ENCODE peak calls at places on chromosome 15, in five cellular contexts. S is cardiac muscle cell, Y is neural crest cell, R is mesothelial cell of epicardium, C is HFF-Myc. A is an unnamed sample.

GRCh38 chr15:38894260-38894948 is 329.8 kb upstream of the RASGRP1 start:
- DNase-seq in Y (no peak), C (peak), S (peak), R (no peak), A (no peak)

GRCh38 chr15:61556037-61556648 is 327.0 kb upstream of the RORA start:
- DNase-seq in Y (no peak), S (peak), C (no peak), R (no peak), A (no peak)

GRCh38 chr15:72288291-72288690 is 15.9 kb upstream of the PARP6 start:
- DNase-seq in Y (no peak), S (no peak), C (no peak), R (no peak), A (no peak)

GRCh38 chr15:40130118-40130517 is 21.4 kb upstream of the BMF start:
- DNase-seq in Y (no peak), S (no peak), C (no peak), R (no peak), A (no peak)

GRCh38 chr15:44296625-44297524 is 8.4 kb downstream of the GOLM2 start:
- DNase-seq in S (peak), C (no peak), R (no peak), Y (no peak), A (no peak)

GRCh38 chr15:46315540-46315939 is 680.7 kb downstream of the SQOR start:
- DNase-seq in Y (no peak), R (no peak), S (no peak), C (no peak), A (no peak)

GRCh38 chr15:60444289-60444912 is 34.5 kb downstream of the ICE2 start:
- DNase-seq in S (peak), Y (no peak), R (no peak), C (no peak), A (no peak)

GRCh38 chr15:31098953-31099740 is 2.4 kb downstream of the TRPM1 start:
- DNase-seq in C (no peak), R (no peak), S (no peak), Y (no peak), A (no peak)

GRCh38 chr15:68228971-68229385 is 550 bp downstream of the CLN6 start:
- DNase-seq in R (no peak), S (no peak), C (no peak), Y (no peak), A (no peak)

GRCh38 chr15:51870774-51871173 is 41.3 kb downstream of the TMOD3 start:
- DNase-seq in S (no peak), C (no peak), R (no peak), Y (no peak), A (no peak)

GRCh38 chr15:93587046-93587445 is 498.0 kb upstream of the RGMA start:
- DNase-seq in R (no peak), S (no peak), C (no peak), Y (no peak), A (no peak)

GRCh38 chr15:60184579-60184978 is 180.5 kb downstream of the FOXB1 start:
- DNase-seq in C (no peak), S (no peak), Y (no peak), R (no peak), A (no peak)

GRCh38 chr15:29805043-29805707 is 17.1 kb downstream of the TJP1 start:
- DNase-seq in S (peak), Y (no peak), C (no peak), R (no peak), A (no peak)

GRCh38 chr15:66750609-66751008 is 48.6 kb downstream of the SMAD6 start:
- DNase-seq in R (no peak), Y (no peak), S (no peak), C (no peak), A (no peak)

GRCh38 chr15:68054658-68055223 is 626 bp downstream of the PIAS1 start:
- DNase-seq in S (peak), Y (peak), C (no peak), R (peak), A (peak)

GRCh38 chr15:22915866-22916515 is 64.2 kb downstream of the CYFIP1 start:
- DNase-seq in S (no peak), R (no peak), C (no peak), Y (no peak), A (no peak)

GRCh38 chr15:25947336-25948080 is 84.4 kb upstream of the ATP10A start:
- DNase-seq in C (no peak), Y (peak), R (no peak), S (no peak), A (no peak)

GRCh38 chr15:38651328-38652038 is 86.9 kb upstream of the RASGRP1 start:
- DNase-seq in R (no peak), S (no peak), Y (no peak), C (no peak), A (no peak)

GRCh38 chr15:38002883-38003477 is 68.5 kb downstream of the TMCO5A start:
- DNase-seq in C (peak), Y (peak), S (peak), R (no peak), A (no peak)

GRCh38 chr15:68578175-68578959 is 426 bp upstream of the CORO2B start:
- DNase-seq in Y (peak), S (peak), C (no peak), R (peak), A (peak)

GRCh38 chr15:55344206-55344605 is 25.2 kb downstream of the PIGB start:
- DNase-seq in R (no peak), C (no peak), S (peak), Y (no peak), A (no peak)

GRCh38 chr15:66389859-66390382 is 3.2 kb downstream of the MAP2K1 start:
- DNase-seq in Y (no peak), R (no peak), S (no peak), C (no peak), A (no peak)

GRCh38 chr15:82043130-82043673 is 2.6 kb downstream of the MEX3B start:
- DNase-seq in Y (no peak), R (no peak), S (no peak), C (no peak), A (no peak)

GRCh38 chr15:84702961-84703482 is 12.9 kb downstream of the SEC11A start:
- DNase-seq in Y (no peak), C (no peak), S (peak), R (no peak), A (no peak)

GRCh38 chr15:69217381-69217780 is 56.9 kb downstream of the GLCE start:
- DNase-seq in S (no peak), C (no peak), Y (no peak), R (no peak), A (no peak)

GRCh38 chr15:22954798-22955543 is 25.2 kb downstream of the CYFIP1 start:
- DNase-seq in C (no peak), Y (no peak), S (no peak), R (no peak), A (no peak)

GRCh38 chr15:70589221-70589620 is 174.1 kb downstream of the UACA start:
- DNase-seq in Y (no peak), R (no peak), C (no peak), S (peak), A (no peak)

GRCh38 chr15:73894133-73894814 is 20.9 kb downstream of the TBC1D21 start:
- DNase-seq in C (no peak), S (no peak), R (no peak), Y (no peak), A (no peak)

GRCh38 chr15:67110400-67110799 is 45.0 kb downstream of the SMAD3 start:
- DNase-seq in Y (no peak), R (no peak), S (no peak), C (no peak), A (no peak)

GRCh38 chr15:39594056-39594763 is 13.3 kb downstream of the THBS1 start:
- DNase-seq in S (peak), R (no peak), C (no peak), Y (no peak), A (no peak)

GRCh38 chr15:101045835-101046691 is 126.9 kb downstream of the LRRK1 start:
- DNase-seq in R (peak), S (no peak), Y (no peak), C (no peak), A (peak)

GRCh38 chr15:39465843-39466242 is 115.0 kb upstream of the THBS1 start:
- DNase-seq in S (no peak), Y (no peak), C (peak), R (no peak), A (no peak)

GRCh38 chr15:60916032-60916673 is 312.9 kb downstream of the RORA start:
- DNase-seq in S (no peak), Y (no peak), R (no peak), C (no peak), A (no peak)

GRCh38 chr15:60494108-60494507 is 15.2 kb upstream of the ICE2 start:
- DNase-seq in Y (no peak), C (no peak), S (no peak), R (no peak), A (no peak)

GRCh38 chr15:90095521-90095959 is 6.7 kb downstream of the IDH2 start:
- DNase-seq in S (no peak), Y (no peak), C (no peak), R (no peak), A (no peak)

GRCh38 chr15:66835558-66835878 is 133.5 kb downstream of the SMAD6 start:
- DNase-seq in Y (no peak), R (no peak), C (no peak), S (peak), A (no peak)

GRCh38 chr15:100592898-100593297 is 9.1 kb downstream of the LINS1 start:
- DNase-seq in C (no peak), R (no peak), Y (no peak), S (no peak), A (no peak)

GRCh38 chr15:24955549-24955929 is 752 bp downstream of the SNRPN start:
- DNase-seq in S (no peak), Y (no peak), C (no peak), R (no peak), A (no peak)

GRCh38 chr15:27679621-27680521 is 419.2 kb downstream of the OCA2 start:
- DNase-seq in R (no peak), Y (peak), S (no peak), C (no peak), A (no peak)

GRCh38 chr15:27677951-27678350 is 421.2 kb downstream of the OCA2 start:
- DNase-seq in C (no peak), Y (no peak), S (no peak), R (no peak), A (no peak)

GRCh38 chr15:27683126-27683525 is 416.0 kb downstream of the OCA2 start:
- DNase-seq in S (no peak), R (no peak), Y (no peak), C (no peak), A (no peak)

GRCh38 chr15:27679203-27679602 is 419.9 kb downstream of the OCA2 start:
- DNase-seq in C (no peak), S (no peak), Y (no peak), R (no peak), A (no peak)

DNA sequence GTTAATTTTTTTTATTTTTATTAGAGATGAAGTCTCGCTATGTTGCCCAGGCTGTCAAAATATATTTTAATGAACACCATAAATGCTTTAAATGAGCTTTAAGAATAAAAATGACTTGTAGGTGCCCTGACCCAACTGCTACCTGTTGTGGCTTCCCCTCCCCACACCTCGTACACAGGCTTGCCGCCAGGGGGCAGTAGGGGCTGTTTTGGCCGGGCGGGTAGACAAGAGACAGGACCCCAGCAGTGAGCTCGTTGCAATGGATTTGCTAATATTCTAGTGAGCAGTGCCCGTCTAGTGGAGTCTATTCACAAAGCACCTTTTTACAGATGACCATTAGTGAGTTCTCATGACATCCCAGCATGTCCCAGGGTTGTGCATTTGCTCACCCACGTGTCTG is 418.1 kb downstream of the OCA2 start:
- DNase-seq in S (no peak), C (no peak), Y (no peak), R (no peak), A (no peak)
- TF ChIP-seq CTCF in S (no peak), C (peak), Y (no peak), R (no peak), A (no peak)

GRCh38 chr15:88624156-88624970 is 3.2 kb downstream of the AEN start:
- DNase-seq in C (no peak), R (no peak), Y (no peak), S (peak), A (no peak)
- TF ChIP-seq CTCF in C (peak), R (no peak), Y (peak), S (peak), A (peak)

GRCh38 chr15:63157891-63158431 is 684 bp upstream of the RPS27L start:
- DNase-seq in C (no peak), S (peak), R (peak), Y (peak), A (peak)
- TF ChIP-seq CTCF in C (peak), S (peak), R (no peak), Y (peak), A (peak)

GRCh38 chr15:57343018-57343417 is 33.3 kb upstream of the CGNL1 start:
- DNase-seq in C (no peak), Y (no peak), S (no peak), R (no peak), A (no peak)

GRCh38 chr15:57348081-57348480 is 28.2 kb upstream of the CGNL1 start:
- DNase-seq in Y (no peak), S (no peak), C (no peak), R (no peak), A (no peak)

GRCh38 chr15:57344282-57344681 is 32.0 kb upstream of the CGNL1 start:
- DNase-seq in R (no peak), C (no peak), Y (no peak), S (no peak), A (no peak)

GRCh38 chr15:57343526-57343925 is 32.8 kb upstream of the CGNL1 start:
- DNase-seq in R (no peak), Y (no peak), C (no peak), S (no peak), A (no peak)

DNA sequence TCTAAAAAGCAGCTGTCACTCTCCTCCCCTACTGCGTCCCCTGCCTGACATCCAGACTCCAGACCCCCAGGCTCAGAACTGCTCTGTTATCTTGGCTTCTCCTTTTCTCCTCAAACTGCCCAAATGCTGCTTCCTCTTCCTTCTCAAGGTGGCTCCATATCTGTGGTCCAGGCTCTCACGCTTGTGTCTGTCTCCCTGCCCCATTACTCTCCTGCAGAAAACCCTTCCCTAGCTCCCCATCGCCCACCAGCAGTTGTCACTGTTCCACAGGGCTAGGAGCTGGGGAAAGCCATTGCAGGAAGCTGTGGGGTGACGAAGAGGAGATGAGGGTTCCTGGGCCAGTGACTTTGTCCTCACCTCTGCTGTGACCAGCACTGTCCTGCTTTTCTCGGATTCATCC is 30.7 kb upstream of the CGNL1 start:
- DNase-seq in R (no peak), C (no peak), S (peak), Y (no peak), A (no peak)
- TF ChIP-seq CTCF in R (no peak), C (peak), S (peak), Y (no peak), A (peak)

GRCh38 chr15:65083262-65083701 is 6.7 kb downstream of the KBTBD13 start:
- DNase-seq in C (no peak), R (no peak), S (peak), Y (peak), A (no peak)
- TF ChIP-seq CTCF in C (peak), R (no peak), S (peak), Y (peak), A (peak)

DNA sequence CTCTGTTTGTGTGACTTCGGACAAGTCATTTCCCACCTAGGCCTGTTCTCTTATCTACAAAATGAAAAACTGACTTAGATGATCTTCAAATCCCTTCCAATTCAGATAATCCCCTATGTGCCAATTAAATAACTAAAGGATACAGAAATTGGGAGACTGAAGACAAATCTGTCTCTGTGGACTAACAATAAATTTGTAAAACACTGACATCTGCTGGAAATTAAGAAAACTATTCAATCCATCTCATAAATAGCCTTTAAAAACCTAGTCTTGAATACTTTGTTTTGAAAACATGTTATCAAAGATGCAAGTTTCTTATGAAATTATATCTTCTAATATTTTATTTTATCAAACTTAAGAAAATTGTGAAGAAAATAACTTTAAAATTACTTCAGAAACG is 38.3 kb downstream of the MTHFS start:
- DNase-seq in S (peak), R (no peak), Y (no peak), C (no peak), A (no peak)
- TF ChIP-seq CTCF in S (peak), R (no peak), Y (peak), C (no peak), A (no peak)

GRCh38 chr15:42723068-42723467 is 13.9 kb downstream of the CDAN1 start:
- DNase-seq in S (no peak), C (no peak), R (no peak), Y (no peak), A (no peak)
- TF ChIP-seq CTCF in S (peak), C (peak), R (no peak), Y (peak), A (peak)

DNA sequence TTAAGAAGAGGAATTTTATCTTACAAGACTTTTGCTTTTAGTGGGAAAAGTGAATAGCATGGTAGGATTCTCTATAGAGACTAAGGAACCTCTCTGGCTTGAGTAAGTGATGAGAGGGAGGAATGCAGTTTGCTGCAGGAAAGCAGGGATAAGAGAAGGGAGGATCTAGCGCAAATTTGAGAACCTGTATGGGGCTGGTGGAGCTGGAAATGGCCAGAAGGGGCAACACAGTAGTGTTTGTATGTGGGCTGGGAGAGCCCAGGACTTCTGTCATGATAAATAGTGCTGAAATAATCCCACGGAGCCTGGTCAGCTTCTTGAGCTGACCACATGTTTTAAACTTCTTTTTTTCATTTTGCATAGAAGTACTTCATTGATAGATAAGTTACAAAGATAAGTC is 11.1 kb upstream of the SHC4 start:
- DNase-seq in C (no peak), Y (no peak), R (no peak), S (peak), A (no peak)
- TF ChIP-seq CTCF in C (no peak), Y (no peak), R (no peak), S (peak), A (peak)

A was measured in progenitor cell of endocrine pancreas.